ENCODE peak calls at places on chromosomes 16 and 17, in ten cellular contexts. H is IMR-90; I is CD8-positive, alpha-beta T cell; B is left lung; F is heart right ventricle; W is right cardiac atrium; X is HepG2; K is pancreas; G is K562; C is right lobe of liver. P is an unnamed sample. For H3K27me3, the result is how much of the 10 kb centered on the place peaks cover.

GRCh38 chr16:1401061-1401757 is 13.3 kb downstream of the UNKL start:
- ATAC-seq in C (no peak), I (no peak), W (no peak), G (no peak), X (no peak), K (no peak), H (no peak), F (no peak), B (no peak), P (no peak)

GRCh38 chr17:39939588-39940419 is 12.3 kb downstream of the LRRC3C start:
- ATAC-seq in H (peak), C (no peak), X (peak), K (peak), I (peak), W (no peak), F (peak), G (peak), B (peak), P (peak)

GRCh38 chr16:8655184-8655717 is 19.2 kb upstream of the ABAT start:
- ATAC-seq in F (no peak), C (peak), G (peak), B (peak), W (no peak), H (peak), I (no peak), K (peak), X (peak), P (no peak)

GRCh38 chr17:35082073-35082657 is 18.7 kb upstream of the RFFL start:
- ATAC-seq in G (no peak), C (no peak), B (peak), W (no peak), F (no peak), H (peak), I (peak), K (peak), X (no peak), P (no peak)

GRCh38 chr17:61454095-61454931 is 2.1 kb downstream of the TBX4 start:
- ATAC-seq in C (peak), H (peak), X (no peak), W (no peak), I (no peak), B (no peak), G (no peak), F (no peak), K (peak), P (no peak)

GRCh38 chr16:4494746-4495490 is 18.7 kb downstream of the HMOX2 start:
- ATAC-seq in H (peak), W (no peak), B (peak), G (no peak), X (no peak), F (no peak), K (no peak), C (no peak), I (no peak), P (no peak)

GRCh38 chr16:89822188-89823086 is 5.8 kb upstream of the SPIRE2 start:
- ATAC-seq in B (peak), F (no peak), I (no peak), H (peak), G (peak), W (no peak), K (peak), C (peak), X (peak), P (no peak)

GRCh38 chr16:9109255-9109654 is 17.8 kb downstream of the HAPSTR1 start:
- ATAC-seq in H (no peak), F (no peak), X (no peak), B (no peak), C (no peak), I (no peak), G (peak), K (no peak), W (no peak), P (no peak)

GRCh38 chr16:89596957-89597644 is 16.3 kb upstream of the DPEP1 start:
- ATAC-seq in I (no peak), X (no peak), B (no peak), G (no peak), C (peak), W (no peak), H (no peak), K (no peak), F (no peak), P (no peak)

GRCh38 chr17:43324205-43324893 is 74.4 kb upstream of the ARL4D start:
- ATAC-seq in B (no peak), F (peak), C (no peak), G (no peak), I (no peak), W (no peak), K (no peak), H (no peak), X (peak), P (no peak)

GRCh38 chr16:73176577-73177013 is 128.7 kb upstream of the ZFHX3 start:
- ATAC-seq in X (peak), F (no peak), B (peak), C (no peak), H (peak), G (no peak), W (no peak), K (peak), I (no peak), P (peak)

GRCh38 chr17:1710807-1711553 is 803 bp upstream of the TLCD2 start:
- ATAC-seq in I (no peak), B (no peak), G (no peak), X (no peak), K (no peak), F (no peak), H (no peak), W (no peak), C (no peak), P (no peak)

GRCh38 chr16:9102379-9102778 is 10.9 kb downstream of the HAPSTR1 start:
- ATAC-seq in X (no peak), I (no peak), C (no peak), W (no peak), G (no peak), F (no peak), H (peak), K (no peak), B (no peak), P (peak)

GRCh38 chr17:8069587-8069860 is 18.0 kb downstream of the ALOX12B start:
- ATAC-seq in X (no peak), G (no peak), K (no peak), W (no peak), H (no peak), B (peak), F (no peak), C (no peak), I (no peak), P (no peak)
- H3K27me3 ChIP-seq in X (under half), G (under half), K (under half), W (under half), H (half or more), B (under half), F (under half), C (under half), I (under half), P (half or more)

DNA sequence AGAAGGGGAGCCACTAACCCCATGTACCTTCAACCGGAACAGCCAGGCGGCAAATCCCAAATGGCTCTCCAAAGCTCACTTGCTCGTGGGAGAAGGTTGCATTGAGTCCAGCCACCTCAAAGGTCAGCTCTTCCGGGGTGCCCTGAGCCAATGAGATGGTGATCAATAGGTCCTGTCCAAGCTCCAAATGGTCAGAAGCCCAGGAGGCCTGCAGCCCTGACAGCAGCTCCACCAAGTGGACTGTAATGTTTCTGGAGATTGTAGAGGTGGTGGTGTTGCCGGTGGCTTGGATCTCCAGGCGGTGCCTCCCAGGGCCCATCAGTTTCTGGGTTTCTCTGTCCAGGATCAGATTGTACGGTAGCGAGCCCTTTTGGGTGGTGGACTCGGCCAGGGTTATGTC is 39.9 kb upstream of the BCO1 start:
- ATAC-seq in W (peak), I (no peak), G (peak), C (peak), K (no peak), F (no peak), X (peak), B (no peak), H (peak), P (no peak)
- H3K27me3 ChIP-seq in W (under half), I (under half), G (half or more), C (under half), K (under half), F (under half), X (under half), B (under half), H (under half), P (under half)

GRCh38 chr16:59880626-59881025 is 1146.5 kb upstream of the GOT2 start:
- ATAC-seq in H (no peak), X (no peak), G (no peak), K (no peak), W (no peak), B (no peak), F (no peak), I (no peak), C (no peak), P (no peak)

GRCh38 chr16:59878999-59879398 is 1144.9 kb upstream of the GOT2 start:
- ATAC-seq in B (no peak), K (no peak), I (no peak), C (no peak), X (no peak), H (no peak), G (no peak), W (no peak), F (no peak), P (no peak)

GRCh38 chr16:59881366-59881765 is 1147.2 kb upstream of the GOT2 start:
- ATAC-seq in F (no peak), C (no peak), X (no peak), G (no peak), I (no peak), H (no peak), W (no peak), B (no peak), K (no peak), P (no peak)

GRCh38 chr16:59878479-59878878 is 1144.4 kb upstream of the GOT2 start:
- ATAC-seq in I (no peak), W (no peak), K (no peak), H (no peak), F (no peak), B (no peak), G (no peak), C (no peak), X (no peak), P (no peak)
- H3K27me3 ChIP-seq in I (under half), W (under half), K (under half), H (under half), F (under half), B (under half), G (under half), C (under half), X (under half), P (under half)

DNA sequence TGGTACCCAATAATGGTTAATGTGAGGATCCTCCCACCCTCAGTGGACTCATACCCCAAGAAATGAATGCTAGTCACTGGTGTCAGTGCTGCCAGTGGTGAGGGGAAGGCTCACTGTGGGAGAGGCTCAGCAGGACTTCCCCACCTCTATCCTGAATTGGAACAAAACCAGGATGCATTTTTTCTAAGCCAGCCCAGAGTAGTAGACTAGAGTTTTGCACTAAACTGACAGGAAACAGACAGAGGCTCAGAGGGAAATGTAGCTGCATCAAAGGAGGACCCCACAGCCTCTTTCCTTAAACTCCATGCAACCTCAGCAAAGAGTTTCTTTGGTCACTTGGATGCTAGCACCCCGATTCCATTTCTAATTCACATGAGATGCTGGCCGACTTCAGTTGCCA is 10.6 kb upstream of the SKAP1 start:
- ATAC-seq in B (no peak), K (no peak), I (peak), H (no peak), X (no peak), C (no peak), G (no peak), F (no peak), W (no peak), P (no peak)
- H3K27me3 ChIP-seq in B (under half), K (under half), I (under half), H (half or more), X (under half), C (under half), G (under half), F (under half), W (under half), P (under half)

GRCh38 chr16:85735225-85735722 is 15.6 kb downstream of the C16orf74 start:
- ATAC-seq in B (peak), F (no peak), K (peak), X (peak), C (peak), W (no peak), G (no peak), I (peak), H (no peak), P (no peak)

GRCh38 chr16:85731179-85731578 is 19.7 kb downstream of the C16orf74 start:
- ATAC-seq in B (no peak), W (no peak), X (peak), G (no peak), K (peak), F (no peak), H (no peak), C (no peak), I (no peak), P (no peak)

GRCh38 chr16:85733839-85734170 is 17.1 kb downstream of the C16orf74 start:
- ATAC-seq in C (peak), B (peak), X (no peak), G (peak), F (no peak), W (peak), I (no peak), K (no peak), H (peak), P (no peak)

GRCh38 chr16:85734311-85735017 is 16.4 kb downstream of the C16orf74 start:
- ATAC-seq in W (no peak), G (no peak), H (no peak), X (peak), K (peak), I (no peak), B (no peak), F (no peak), C (no peak), P (no peak)

GRCh38 chr16:85733155-85733838 is 17.6 kb downstream of the C16orf74 start:
- ATAC-seq in W (no peak), I (no peak), K (no peak), X (no peak), F (no peak), C (peak), G (peak), H (no peak), B (peak), P (no peak)
- H3K27me3 ChIP-seq in W (under half), I (under half), K (under half), X (under half), F (under half), C (under half), G (under half), H (under half), B (under half), P (under half)

DNA sequence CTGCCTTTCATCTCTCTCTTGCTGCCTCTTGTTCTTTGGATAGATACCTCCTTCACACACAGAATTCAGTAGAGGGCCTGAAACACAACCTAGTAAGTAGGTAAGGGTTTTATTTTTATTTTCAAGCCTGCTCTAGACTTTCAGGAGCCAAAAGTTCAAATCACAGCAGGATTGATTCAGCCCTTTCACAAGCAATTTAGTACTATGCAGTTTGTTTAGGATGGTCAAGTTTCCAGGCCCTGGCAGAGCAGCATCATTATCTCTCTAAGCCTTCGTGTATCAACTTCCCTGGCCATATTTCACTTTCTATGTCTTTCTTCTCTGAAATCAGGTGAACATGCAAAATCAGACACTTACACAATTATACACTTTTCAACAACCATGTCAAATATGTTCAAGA is 148.8 kb upstream of the CORO6 start:
- ATAC-seq in F (no peak), G (no peak), I (no peak), C (no peak), H (no peak), W (no peak), K (no peak), B (no peak), X (no peak), P (no peak)
- H3K27me3 ChIP-seq in F (under half), G (under half), I (under half), C (under half), H (under half), W (under half), K (under half), B (under half), X (under half), P (under half)

GRCh38 chr17:9007052-9007714 is 14.1 kb upstream of the NTN1 start:
- ATAC-seq in W (no peak), K (no peak), F (no peak), H (no peak), B (no peak), I (no peak), X (no peak), G (no peak), C (no peak), P (no peak)
- H3K27me3 ChIP-seq in W (under half), K (under half), F (half or more), H (under half), B (under half), I (under half), X (under half), G (under half), C (under half), P (under half)

P was measured in gastroesophageal sphincter.